ENCODE peak calls at places on chromosomes 7 and 10, in nine cellular contexts. I is HFF-Myc; D is activated CD4-positive, alpha-beta T cell treated with anti-CD3 and anti-CD28 coated beads, Interleukin-2, amount 50 U/mL, for 48 hours; L is GDM1; X is GM12891; F is thoracic aorta; J is stimulated activated CD4-positive, alpha-beta T cell treated with anti-CD3 and anti-CD28 coated beads, Interleukin-4, amount 100 ng/mL, for 1 hour; O is effector CD4-positive, alpha-beta T cell; E is suprapubic skin. W is an unnamed sample.

GRCh38 chr7:105985250-105985649 is 22.2 kb downstream of the CDHR3 start:
- DNase-seq in I (no peak), D (no peak), L (no peak), X (no peak), F (no peak), J (no peak), O (no peak), E (no peak), W (no peak)

GRCh38 chr10:127813290-127813689 is 76.3 kb downstream of the FOXI2 start:
- DNase-seq in I (no peak), D (no peak), L (no peak), X (no peak), F (no peak), J (no peak), O (no peak), E (no peak), W (no peak)

GRCh38 chr7:27992755-27993478 is 187.7 kb downstream of the JAZF1 start:
- DNase-seq in I (no peak), D (no peak), L (no peak), X (no peak), F (no peak), J (no peak), O (no peak), E (no peak), W (no peak)

GRCh38 chr10:120838941-120839340 is 12.2 kb upstream of the WDR11 start:
- DNase-seq in I (no peak), D (no peak), L (no peak), X (no peak), F (no peak), J (no peak), O (no peak), E (no peak), W (no peak)

GRCh38 chr10:62843591-62843990 is 27.4 kb upstream of the EGR2 start:
- DNase-seq in I (no peak), D (no peak), L (no peak), X (no peak), F (no peak), J (no peak), O (no peak), E (no peak), W (no peak)

GRCh38 chr10:79345241-79346011 is 1.8 kb upstream of the PPIF start:
- DNase-seq in I (no peak), D (peak; percentile 4), L (no peak), X (no peak), F (no peak), J (no peak), O (no peak), E (no peak), W (no peak)

GRCh38 chr10:12872577-12872976 is 128.9 kb downstream of the CCDC3 start:
- DNase-seq in I (no peak), D (no peak), L (no peak), X (no peak), F (no peak), J (no peak), O (no peak), E (no peak), W (no peak)

GRCh38 chr10:121260383-121260782 is 337.9 kb downstream of the FGFR2 start:
- DNase-seq in I (no peak), D (no peak), L (no peak), X (no peak), F (no peak), J (no peak), O (no peak), E (no peak), W (no peak)

GRCh38 chr7:78265486-78265885 is 466.9 kb downstream of the PHTF2 start:
- DNase-seq in I (no peak), D (no peak), L (no peak), X (no peak), F (no peak), J (no peak), O (no peak), E (no peak), W (no peak)

GRCh38 chr10:129426670-129427069 is 40.4 kb upstream of the MGMT start:
- DNase-seq in I (no peak), D (no peak), L (no peak), X (no peak), F (no peak), J (no peak), O (no peak), E (no peak), W (no peak)

GRCh38 chr10:84510121-84510520 is 181.7 kb downstream of the CCSER2 start:
- DNase-seq in I (no peak), D (no peak), L (no peak), X (no peak), F (no peak), J (no peak), O (no peak), E (no peak), W (no peak)

GRCh38 chr10:78362406-78363022 is 328.9 kb downstream of the RPS24 start:
- DNase-seq in I (no peak), D (peak; percentile 6), L (peak; percentile 85), X (no peak), F (no peak), J (no peak), O (no peak), E (no peak), W (no peak)

GRCh38 chr7:55556031-55556430 is 16.3 kb downstream of the VOPP1 start:
- DNase-seq in I (no peak), D (peak; percentile 1), L (no peak), X (no peak), F (no peak), J (no peak), O (no peak), E (no peak), W (no peak)

W was measured in GM12864.